ENCODE peak calls at places on chromosomes 4 and X, in six cellular contexts. A, S, L, J, E and Z are unnamed samples.

GRCh38 chr4:38117614-38118013 is 157.4 kb downstream of the PTTG2 start:
- DNase-seq in A (no peak), S (no peak), L (no peak), J (no peak), E (no peak), Z (no peak)

GRCh38 chr4:173835863-173836262 is 305.8 kb upstream of the HAND2 start:
- DNase-seq in A (peak), S (no peak), L (peak), J (no peak), E (no peak), Z (no peak)

GRCh38 chr4:66048861-66049260 is 378.6 kb upstream of the EPHA5 start:
- DNase-seq in A (no peak), S (no peak), L (no peak), J (no peak), E (no peak), Z (no peak)

GRCh38 chrX:73214366-73215094 is at the start of gene NAP1L2:
- DNase-seq in A (peak), S (peak), L (peak), J (peak), E (peak), Z (peak)

GRCh38 chrX:44596277-44596676 is 53.6 kb upstream of the FUNDC1 start:
- DNase-seq in A (no peak), S (no peak), L (no peak), J (no peak), E (no peak), Z (no peak)

GRCh38 chr4:109590841-109591357 is 30.9 kb downstream of the MCUB start:
- DNase-seq in A (no peak), S (no peak), L (no peak), J (no peak), E (no peak), Z (no peak)

GRCh38 chr4:76831475-76832390 is 66.2 kb downstream of the SOWAHB start:
- DNase-seq in A (no peak), S (no peak), L (no peak), J (no peak), E (no peak), Z (no peak)

GRCh38 chrX:70030242-70030823 is 19.4 kb downstream of the AWAT2 start:
- DNase-seq in A (peak), S (no peak), L (no peak), J (peak), E (no peak), Z (no peak)

GRCh38 chr4:77959566-77960338 is 97.1 kb downstream of the MRPL1 start:
- DNase-seq in A (peak), S (no peak), L (no peak), J (no peak), E (no peak), Z (no peak)

GRCh38 chr4:22063613-22064012 is 115.0 kb upstream of the KCNIP4 start:
- DNase-seq in A (no peak), S (no peak), L (no peak), J (no peak), E (no peak), Z (no peak)

GRCh38 chrX:104913348-104913747 is 307.1 kb downstream of the TEX13A start:
- DNase-seq in A (peak), S (no peak), L (no peak), J (no peak), E (no peak), Z (no peak)

GRCh38 chr4:79241846-79242245 is 84.0 kb downstream of the NAA11 start:
- DNase-seq in A (peak), S (no peak), L (no peak), J (no peak), E (no peak), Z (no peak)

GRCh38 chr4:139913398-139913990 is 240.5 kb downstream of the MAML3 start:
- DNase-seq in A (no peak), S (no peak), L (no peak), J (no peak), E (no peak), Z (no peak)

GRCh38 chr4:88964450-88964849 is 92.5 kb downstream of the FAM13A start:
- DNase-seq in A (peak), S (no peak), L (no peak), J (no peak), E (no peak), Z (no peak)

GRCh38 chr4:6548201-6548881 is 26.6 kb upstream of the MAN2B2 start:
- DNase-seq in A (peak), S (no peak), L (peak), J (no peak), E (no peak), Z (no peak)

GRCh38 chrX:27597506-27597905 is 7.4 kb downstream of the DCAF8L2 start:
- DNase-seq in A (no peak), S (no peak), L (no peak), J (no peak), E (no peak), Z (no peak)

GRCh38 chr4:111519683-111520082 is 625.6 kb upstream of the FAM241A start:
- DNase-seq in A (no peak), S (no peak), L (no peak), J (no peak), E (no peak), Z (no peak)